ENCODE peak calls at places on chromosomes 11 and 22, in ten cellular contexts. One of them, this sample, is unnamed. For H3K9me3 and H3K27me3, the result is how much of the 10 kb centered on the place peaks cover.

GRCh38 chr11:68970921-68971636 is 9.7 kb downstream of the MRGPRD start:
- DNase-seq in lower lobe of right lung: peak
- DNase-seq in SK-N-SH: no peak
- DNase-seq in transverse colon: peak
- DNase-seq in uterus: peak
- DNase-seq in body of pancreas: no peak
- DNase-seq in cardiac muscle cell: no peak
- DNase-seq in Caco-2: no peak
- DNase-seq in H9: peak
- DNase-seq in psoas muscle: no peak
- DNase-seq in this sample: no peak

GRCh38 chr11:381501-382072 is 12.3 kb downstream of the B4GALNT4 start:
- DNase-seq in cardiac muscle cell: no peak
- DNase-seq in lower lobe of right lung: no peak
- DNase-seq in uterus: no peak
- DNase-seq in H9: no peak
- DNase-seq in SK-N-SH: no peak
- DNase-seq in Caco-2: no peak
- DNase-seq in psoas muscle: no peak
- DNase-seq in transverse colon: no peak
- DNase-seq in body of pancreas: no peak
- DNase-seq in this sample: no peak

GRCh38 chr11:124467376-124468061 is 22.0 kb upstream of the OR8B8 start:
- DNase-seq in body of pancreas: no peak
- DNase-seq in cardiac muscle cell: no peak
- DNase-seq in Caco-2: no peak
- DNase-seq in psoas muscle: no peak
- DNase-seq in SK-N-SH: no peak
- DNase-seq in transverse colon: no peak
- DNase-seq in lower lobe of right lung: no peak
- DNase-seq in H9: no peak
- DNase-seq in uterus: no peak
- DNase-seq in this sample: no peak

GRCh38 chr22:22878801-22879674 is 8.6 kb upstream of the IGLL5 start:
- DNase-seq in SK-N-SH: no peak
- DNase-seq in lower lobe of right lung: no peak
- DNase-seq in psoas muscle: no peak
- DNase-seq in transverse colon: no peak
- DNase-seq in body of pancreas: no peak
- DNase-seq in uterus: no peak
- DNase-seq in cardiac muscle cell: no peak
- DNase-seq in Caco-2: no peak
- DNase-seq in H9: no peak
- DNase-seq in this sample: no peak

GRCh38 chr11:77752518-77752917 is 68.0 kb downstream of the RSF1 start:
- DNase-seq in SK-N-SH: no peak
- DNase-seq in cardiac muscle cell: no peak
- DNase-seq in uterus: no peak
- DNase-seq in lower lobe of right lung: no peak
- DNase-seq in body of pancreas: no peak
- DNase-seq in transverse colon: no peak
- DNase-seq in H9: peak
- DNase-seq in Caco-2: peak
- DNase-seq in psoas muscle: no peak
- DNase-seq in this sample: no peak

GRCh38 chr11:10303558-10304363 is 1.1 kb upstream of the ADM start:
- DNase-seq in H9: peak
- DNase-seq in lower lobe of right lung: peak
- DNase-seq in body of pancreas: peak
- DNase-seq in Caco-2: peak
- DNase-seq in cardiac muscle cell: peak
- DNase-seq in psoas muscle: peak
- DNase-seq in transverse colon: peak
- DNase-seq in uterus: peak
- DNase-seq in SK-N-SH: peak
- DNase-seq in this sample: no peak

GRCh38 chr11:44133335-44133946 is 38.0 kb downstream of the EXT2 start:
- DNase-seq in Caco-2: peak
- DNase-seq in SK-N-SH: peak
- DNase-seq in cardiac muscle cell: peak
- DNase-seq in H9: no peak
- DNase-seq in lower lobe of right lung: no peak
- DNase-seq in body of pancreas: peak
- DNase-seq in uterus: no peak
- DNase-seq in psoas muscle: no peak
- DNase-seq in transverse colon: no peak
- DNase-seq in this sample: peak

GRCh38 chr11:67374571-67375276 is 1.3 kb upstream of the CLCF1 start:
- DNase-seq in lower lobe of right lung: no peak
- DNase-seq in SK-N-SH: no peak
- DNase-seq in cardiac muscle cell: no peak
- DNase-seq in psoas muscle: no peak
- DNase-seq in uterus: no peak
- DNase-seq in H9: no peak
- DNase-seq in Caco-2: no peak
- DNase-seq in transverse colon: no peak
- DNase-seq in body of pancreas: no peak
- DNase-seq in this sample: no peak

DNA sequence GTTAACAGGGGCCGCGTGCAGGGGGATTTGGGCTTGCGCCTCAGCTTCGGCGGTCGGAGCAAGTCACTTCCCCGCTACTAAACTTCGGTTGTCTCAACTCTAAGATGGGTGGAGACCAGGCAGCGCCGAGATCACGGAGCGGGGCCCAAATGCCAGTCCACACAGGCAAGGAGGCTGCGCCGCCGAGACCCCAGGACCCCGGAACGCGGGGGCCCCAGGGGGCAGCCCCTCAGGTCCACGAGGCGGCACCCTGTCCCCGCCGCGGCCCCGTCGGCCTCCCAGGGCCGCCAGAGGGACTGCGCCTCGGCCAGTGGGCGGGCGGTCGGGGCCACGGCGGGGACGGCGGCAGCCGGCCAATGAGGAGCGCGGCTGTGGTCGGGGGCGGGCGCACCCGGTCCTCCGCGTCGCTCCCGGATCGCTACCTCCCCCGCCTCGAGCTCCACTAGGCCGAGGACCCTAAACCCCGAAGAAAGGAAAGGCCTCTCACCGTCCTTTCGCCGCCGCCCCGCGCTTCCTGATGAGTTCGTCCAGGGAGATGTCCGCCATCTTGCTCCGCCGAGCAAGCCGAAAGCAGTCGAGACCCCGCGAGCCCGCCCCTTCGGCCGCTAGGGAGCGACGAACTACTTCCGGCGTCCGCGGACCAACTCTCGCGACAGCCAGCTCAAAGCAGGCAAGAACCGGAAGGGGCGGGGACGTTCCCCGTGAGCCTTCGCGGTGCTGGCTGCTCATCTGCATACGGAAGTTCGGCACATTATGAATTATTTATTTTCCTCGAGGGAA is at the start of gene POLDIP3:
- DNase-seq in SK-N-SH: peak
- DNase-seq in lower lobe of right lung: peak
- DNase-seq in psoas muscle: peak
- DNase-seq in H9: peak
- DNase-seq in cardiac muscle cell: peak
- DNase-seq in body of pancreas: peak
- DNase-seq in uterus: peak
- DNase-seq in Caco-2: peak
- DNase-seq in transverse colon: peak
- DNase-seq in this sample: peak
- TF ChIP-seq CTCF in SK-N-SH: no peak
- TF ChIP-seq CTCF in lower lobe of right lung: peak
- TF ChIP-seq CTCF in psoas muscle: no peak
- TF ChIP-seq CTCF in H9: no peak
- TF ChIP-seq CTCF in cardiac muscle cell: peak
- TF ChIP-seq CTCF in body of pancreas: no peak
- TF ChIP-seq CTCF in uterus: peak
- TF ChIP-seq CTCF in Caco-2: no peak
- TF ChIP-seq CTCF in transverse colon: no peak
- TF ChIP-seq CTCF in this sample: peak

DNA sequence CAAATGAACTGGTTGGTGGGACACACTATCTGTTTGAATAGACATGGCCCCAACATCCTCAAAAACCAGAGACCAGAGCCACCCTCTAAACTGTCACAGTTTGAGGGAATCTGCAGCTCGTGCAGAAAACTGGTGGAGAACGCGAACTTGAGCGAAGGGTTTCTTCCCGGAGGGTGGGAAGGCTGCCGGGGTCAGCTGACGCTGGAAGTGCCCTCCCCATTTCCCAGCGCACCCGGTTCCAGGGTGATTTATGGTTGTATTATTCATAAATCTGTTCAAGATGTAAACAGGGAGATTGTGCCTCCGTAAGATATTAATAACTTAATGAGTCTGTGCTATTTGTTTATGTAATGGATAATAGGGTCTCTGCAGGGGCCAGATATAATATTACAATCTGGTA is 1396.7 kb downstream of the BRD1 start:
- DNase-seq in cardiac muscle cell: no peak
- DNase-seq in transverse colon: no peak
- DNase-seq in Caco-2: no peak
- DNase-seq in psoas muscle: no peak
- DNase-seq in uterus: no peak
- DNase-seq in SK-N-SH: no peak
- DNase-seq in H9: no peak
- DNase-seq in lower lobe of right lung: no peak
- DNase-seq in body of pancreas: no peak
- DNase-seq in this sample: no peak
- H3K9me3 ChIP-seq in cardiac muscle cell: under half
- H3K9me3 ChIP-seq in transverse colon: under half
- H3K9me3 ChIP-seq in Caco-2: under half
- H3K9me3 ChIP-seq in psoas muscle: under half
- H3K9me3 ChIP-seq in uterus: under half
- H3K9me3 ChIP-seq in SK-N-SH: under half
- H3K9me3 ChIP-seq in H9: under half
- H3K9me3 ChIP-seq in lower lobe of right lung: under half
- H3K9me3 ChIP-seq in body of pancreas: under half
- H3K9me3 ChIP-seq in this sample: under half

GRCh38 chr11:17476317-17477083 is at the start of gene ABCC8:
- DNase-seq in H9: peak
- DNase-seq in lower lobe of right lung: no peak
- DNase-seq in body of pancreas: no peak
- DNase-seq in Caco-2: no peak
- DNase-seq in psoas muscle: no peak
- DNase-seq in cardiac muscle cell: peak
- DNase-seq in SK-N-SH: peak
- DNase-seq in transverse colon: no peak
- DNase-seq in uterus: no peak
- DNase-seq in this sample: no peak

GRCh38 chr11:17477084-17477333 is 364 bp upstream of the ABCC8 start:
- DNase-seq in body of pancreas: no peak
- DNase-seq in SK-N-SH: no peak
- DNase-seq in transverse colon: no peak
- DNase-seq in psoas muscle: no peak
- DNase-seq in Caco-2: no peak
- DNase-seq in H9: no peak
- DNase-seq in cardiac muscle cell: no peak
- DNase-seq in lower lobe of right lung: no peak
- DNase-seq in uterus: no peak
- DNase-seq in this sample: no peak

GRCh38 chr11:17479284-17480214 is 2.9 kb upstream of the ABCC8 start:
- DNase-seq in body of pancreas: peak
- DNase-seq in transverse colon: peak
- DNase-seq in SK-N-SH: peak
- DNase-seq in uterus: no peak
- DNase-seq in cardiac muscle cell: peak
- DNase-seq in lower lobe of right lung: no peak
- DNase-seq in H9: peak
- DNase-seq in Caco-2: peak
- DNase-seq in psoas muscle: no peak
- DNase-seq in this sample: peak

GRCh38 chr11:17477361-17477760 is 716 bp upstream of the ABCC8 start:
- DNase-seq in psoas muscle: no peak
- DNase-seq in Caco-2: no peak
- DNase-seq in transverse colon: no peak
- DNase-seq in body of pancreas: no peak
- DNase-seq in SK-N-SH: no peak
- DNase-seq in cardiac muscle cell: no peak
- DNase-seq in H9: no peak
- DNase-seq in uterus: no peak
- DNase-seq in lower lobe of right lung: no peak
- DNase-seq in this sample: no peak

DNA sequence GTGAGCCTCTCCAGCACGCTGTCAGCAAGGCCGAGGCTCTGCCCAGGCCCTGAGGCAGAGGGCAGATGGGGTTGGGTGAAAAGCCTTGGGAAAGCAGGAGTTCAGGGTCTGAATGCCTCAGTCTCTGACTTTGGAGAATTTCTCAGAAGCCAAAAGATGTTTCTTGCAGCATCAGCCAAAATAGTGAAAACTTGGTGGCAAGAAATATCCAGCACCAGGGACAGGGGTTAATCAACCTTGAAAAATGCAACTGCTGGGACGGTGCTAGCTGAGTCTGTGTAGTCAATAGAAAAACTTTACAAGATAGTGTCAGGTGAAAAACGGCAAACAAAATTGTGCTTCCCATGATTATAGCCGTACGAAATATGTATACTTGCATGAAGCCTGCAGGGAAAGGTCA is 1.4 kb upstream of the ABCC8 start:
- DNase-seq in H9: no peak
- DNase-seq in lower lobe of right lung: no peak
- DNase-seq in uterus: no peak
- DNase-seq in Caco-2: no peak
- DNase-seq in SK-N-SH: no peak
- DNase-seq in transverse colon: no peak
- DNase-seq in cardiac muscle cell: peak
- DNase-seq in psoas muscle: no peak
- DNase-seq in body of pancreas: no peak
- DNase-seq in this sample: no peak
- H3K27me3 ChIP-seq in H9: under half
- H3K27me3 ChIP-seq in lower lobe of right lung: half or more
- H3K27me3 ChIP-seq in uterus: under half
- H3K27me3 ChIP-seq in Caco-2: under half
- H3K27me3 ChIP-seq in SK-N-SH: under half
- H3K27me3 ChIP-seq in transverse colon: half or more
- H3K27me3 ChIP-seq in cardiac muscle cell: half or more
- H3K27me3 ChIP-seq in psoas muscle: under half
- H3K27me3 ChIP-seq in body of pancreas: under half
- H3K27me3 ChIP-seq in this sample: under half

DNA sequence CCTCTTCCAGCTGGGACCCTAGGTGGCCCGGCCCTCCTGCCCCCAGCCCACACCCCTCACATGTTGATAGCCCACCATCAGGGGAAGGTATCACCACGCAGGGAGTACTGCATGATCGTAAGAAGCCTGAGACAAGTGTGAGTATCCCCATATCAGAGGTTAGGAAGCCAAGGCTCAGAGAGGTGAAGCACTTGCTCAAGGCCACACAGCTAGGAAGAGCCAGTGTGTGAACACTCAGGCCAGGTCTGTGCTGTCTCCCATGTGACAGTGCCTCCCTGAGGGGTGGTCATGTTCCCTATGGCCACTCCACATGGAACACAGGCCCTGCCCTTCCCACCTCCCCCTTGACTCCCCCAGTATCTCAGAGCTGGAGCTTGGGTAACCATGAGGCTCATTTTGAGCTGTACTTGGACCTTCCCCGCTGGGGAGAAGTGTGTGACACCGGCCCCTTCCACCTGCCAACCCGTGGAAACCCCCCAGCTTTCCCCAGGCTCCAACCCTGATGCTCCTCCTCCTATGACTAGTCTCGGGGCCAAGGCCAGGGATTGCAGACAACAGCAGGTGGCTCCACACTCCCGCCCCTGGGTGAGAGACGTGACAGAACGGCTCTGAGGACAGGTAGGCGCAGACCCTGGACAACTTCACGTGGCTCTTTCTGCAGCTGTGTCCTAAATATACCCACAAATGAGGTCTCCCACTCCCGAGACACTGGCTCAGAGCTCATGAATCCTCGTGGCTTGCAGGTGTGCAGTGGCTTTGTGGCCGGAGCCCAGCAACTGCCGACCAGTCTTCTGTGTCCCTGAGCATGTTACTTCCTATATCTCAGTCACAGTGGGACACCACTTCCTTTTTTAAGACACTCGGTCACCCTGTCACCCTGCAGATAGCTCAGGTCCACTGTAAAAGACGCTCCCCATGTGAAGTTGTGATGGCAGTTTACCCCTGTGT is 55.3 kb downstream of the NECTIN1 start:
- DNase-seq in uterus: no peak
- DNase-seq in Caco-2: peak
- DNase-seq in transverse colon: peak
- DNase-seq in body of pancreas: peak
- DNase-seq in cardiac muscle cell: no peak
- DNase-seq in H9: no peak
- DNase-seq in lower lobe of right lung: no peak
- DNase-seq in SK-N-SH: no peak
- DNase-seq in psoas muscle: no peak
- DNase-seq in this sample: no peak
- TF ChIP-seq CTCF in uterus: no peak
- TF ChIP-seq CTCF in Caco-2: no peak
- TF ChIP-seq CTCF in transverse colon: no peak
- TF ChIP-seq CTCF in body of pancreas: no peak
- TF ChIP-seq CTCF in cardiac muscle cell: no peak
- TF ChIP-seq CTCF in H9: no peak
- TF ChIP-seq CTCF in lower lobe of right lung: no peak
- TF ChIP-seq CTCF in SK-N-SH: no peak
- TF ChIP-seq CTCF in psoas muscle: no peak
- TF ChIP-seq CTCF in this sample: no peak